ENCODE peak calls at places on chromosomes 3 and 15, in nine cellular contexts. D is NCI-H345, R is amniotic stem cell, A is Kasumi-1, K is H9, I is anterior cingulate cortex, G is progenitor cell of endocrine pancreas, B is ascending aorta, J is naive B cell. P is an unnamed sample.

GRCh38 chr15:23860846-23861245 is 173.7 kb upstream of the NDN start:
- DNase-seq in K (no peak), J (no peak), B (no peak), R (no peak), G (no peak), A (no peak), D (no peak), I (no peak), P (no peak)

GRCh38 chr3:136193273-136194043 is 2.7 kb downstream of the MSL2 start:
- DNase-seq in J (no peak), A (no peak), G (no peak), K (no peak), I (no peak), B (no peak), D (no peak), R (no peak), P (no peak)

GRCh38 chr3:71728632-71729342 is 3.6 kb upstream of the EIF4E3 start:
- DNase-seq in R (no peak), A (no peak), K (peak), I (peak), B (no peak), D (peak), J (no peak), G (no peak), P (no peak)

GRCh38 chr3:178308696-178309278 is 227.4 kb upstream of the KCNMB2 start:
- DNase-seq in G (no peak), J (no peak), B (no peak), A (no peak), K (no peak), R (no peak), D (no peak), I (no peak), P (no peak)

GRCh38 chr3:169812124-169812843 is 386 bp upstream of the LRRIQ4 start:
- DNase-seq in K (peak), A (peak), J (peak), G (peak), D (peak), B (no peak), R (peak), I (peak), P (peak)

GRCh38 chr15:68930268-68931022 is at the start of gene SPESP1:
- DNase-seq in A (no peak), B (no peak), K (no peak), J (peak), R (no peak), G (no peak), D (no peak), I (peak), P (peak)

GRCh38 chr15:41979493-41980266 is 7.3 kb upstream of the EHD4 start:
- DNase-seq in A (no peak), J (no peak), R (no peak), D (no peak), I (no peak), K (no peak), B (no peak), G (no peak), P (no peak)

GRCh38 chr3:169579086-169579485 is 84.4 kb downstream of the MECOM start:
- DNase-seq in I (no peak), G (no peak), J (no peak), D (no peak), K (no peak), B (no peak), A (no peak), R (no peak), P (no peak)

GRCh38 chr15:68768321-68768720 is 52.4 kb downstream of the ANP32A start:
- DNase-seq in K (no peak), A (no peak), I (no peak), R (no peak), B (no peak), D (no peak), G (no peak), J (no peak), P (no peak)

GRCh38 chr3:22942988-22943387 is 260.1 kb upstream of the UBE2E2 start:
- DNase-seq in D (no peak), J (no peak), R (no peak), G (no peak), B (no peak), A (no peak), K (no peak), I (no peak), P (no peak)

GRCh38 chr15:84620626-84621025 is 19.8 kb downstream of the ZSCAN2 start:
- DNase-seq in J (no peak), B (no peak), D (no peak), G (no peak), A (no peak), K (no peak), R (no peak), I (no peak), P (no peak)

GRCh38 chr3:151816091-151816604 is 2.2 kb downstream of the AADAC start:
- DNase-seq in G (no peak), A (no peak), K (no peak), R (no peak), I (no peak), D (peak), J (no peak), B (no peak), P (no peak)

GRCh38 chr15:60551781-60552161 is 72.8 kb upstream of the ICE2 start:
- DNase-seq in A (no peak), K (no peak), G (no peak), D (no peak), B (no peak), J (no peak), R (no peak), I (no peak), P (no peak)

GRCh38 chr15:29424118-29424517 is 154.5 kb upstream of the NSMCE3 start:
- DNase-seq in R (no peak), K (no peak), B (no peak), A (no peak), D (no peak), J (no peak), G (no peak), I (no peak), P (no peak)

GRCh38 chr15:34760909-34761308 is 6.1 kb upstream of the GJD2 start:
- DNase-seq in D (no peak), R (no peak), B (no peak), I (no peak), G (no peak), K (no peak), J (no peak), A (no peak), P (no peak)

GRCh38 chr3:176939022-176939817 is 258.1 kb downstream of the TBL1XR1 start:
- DNase-seq in J (peak), R (peak), G (peak), I (peak), B (no peak), D (peak), K (peak), A (peak), P (peak)

GRCh38 chr3:18442743-18443669 is 17.9 kb upstream of the SATB1 start:
- DNase-seq in A (peak), I (no peak), J (no peak), D (no peak), R (no peak), K (no peak), B (no peak), G (no peak), P (peak)

GRCh38 chr15:94403246-94403824 is 172.0 kb downstream of the MCTP2 start:
- DNase-seq in K (no peak), I (no peak), B (no peak), J (no peak), R (no peak), A (no peak), D (no peak), G (no peak), P (no peak)

GRCh38 chr3:184198509-184198908 is 12.5 kb downstream of the ABCF3 start:
- DNase-seq in A (no peak), J (no peak), I (no peak), G (no peak), R (no peak), K (no peak), D (no peak), B (no peak), P (no peak)

GRCh38 chr15:65576669-65577068 is 34.3 kb downstream of the INTS14 start:
- DNase-seq in B (no peak), G (no peak), J (no peak), D (no peak), K (no peak), R (peak), I (no peak), A (no peak), P (no peak)

GRCh38 chr3:29822051-29822450 is 541.2 kb downstream of the RBMS3 start:
- DNase-seq in R (no peak), G (no peak), B (no peak), K (no peak), I (no peak), D (no peak), J (no peak), A (peak), P (no peak)

GRCh38 chr15:72492733-72493132 is 18.6 kb downstream of the ARIH1 start:
- DNase-seq in A (no peak), K (no peak), G (no peak), J (no peak), B (no peak), R (no peak), D (no peak), I (no peak), P (no peak)

GRCh38 chr3:48897401-48898376 is 993 bp downstream of the SLC25A20 start:
- DNase-seq in R (no peak), A (peak), G (no peak), I (no peak), J (no peak), K (no peak), B (no peak), D (no peak), P (no peak)

GRCh38 chr15:100005715-100006114 is 272.5 kb upstream of the LYSMD4 start:
- DNase-seq in B (no peak), I (no peak), G (no peak), K (no peak), J (no peak), A (no peak), D (no peak), R (no peak), P (no peak)

GRCh38 chr15:54681578-54681977 is 515.2 kb downstream of the RSL24D1 start:
- DNase-seq in J (no peak), I (no peak), K (no peak), R (no peak), D (no peak), A (peak), G (no peak), B (no peak), P (no peak)

GRCh38 chr3:124861041-124861440 is 26.1 kb downstream of the ITGB5 start:
- DNase-seq in K (no peak), D (no peak), R (no peak), G (no peak), A (no peak), J (no peak), I (no peak), B (no peak), P (no peak)

GRCh38 chr15:100602822-100603393 is 519 bp downstream of the ASB7 start:
- DNase-seq in I (no peak), B (no peak), G (no peak), J (no peak), A (peak), K (peak), D (peak), R (no peak), P (peak)

GRCh38 chr3:47000198-47000815 is 20.8 kb downstream of the NBEAL2 start:
- DNase-seq in R (no peak), G (no peak), I (no peak), A (no peak), D (no peak), B (peak), J (no peak), K (no peak), P (no peak)

GRCh38 chr3:67524046-67524445 is 130.4 kb downstream of the SUCLG2 start:
- DNase-seq in J (no peak), A (no peak), K (no peak), I (no peak), R (no peak), D (no peak), G (no peak), B (no peak), P (no peak)

GRCh38 chr3:186516645-186517044 is 27.5 kb downstream of the CRYGS start:
- DNase-seq in K (no peak), J (no peak), D (no peak), A (peak), G (no peak), R (no peak), I (no peak), B (no peak), P (no peak)

GRCh38 chr3:181880339-181880738 is 168.6 kb downstream of the SOX2 start:
- DNase-seq in G (no peak), K (no peak), B (no peak), J (no peak), D (peak), I (no peak), R (no peak), A (no peak), P (no peak)

GRCh38 chr15:96501362-96501761 is 170.9 kb downstream of the NR2F2 start:
- DNase-seq in D (no peak), G (no peak), B (no peak), I (no peak), R (no peak), J (no peak), A (no peak), K (no peak), P (no peak)

GRCh38 chr3:106328224-106328623 is 459.4 kb upstream of the CBLB start:
- DNase-seq in A (no peak), G (no peak), R (no peak), D (no peak), B (no peak), J (no peak), K (no peak), I (no peak), P (no peak)

GRCh38 chr15:40047413-40048154 is 8.6 kb upstream of the SRP14 start:
- DNase-seq in K (no peak), J (no peak), A (peak), G (no peak), I (no peak), B (peak), R (no peak), D (peak), P (no peak)

GRCh38 chr3:171173732-171174131 is 147.2 kb upstream of the SLC2A2 start:
- DNase-seq in D (no peak), A (peak), G (no peak), K (peak), R (no peak), J (no peak), I (peak), B (no peak), P (no peak)

P was measured in stimulated activated effector memory CD8-positive, alpha-beta T cell treated with anti-CD3 and anti-CD28 coated beads, Interleukin-12 subunit alpha, Interleukin-12 subunit beta, amount 100 ng/mL, for 72 hours.